ENCODE peak calls at places on chromosome 21, in seven cellular contexts. One of them, this sample, is unnamed.

GRCh38 chr21:41054206-41054605 is 113.8 kb upstream of the BACE2 start:
- DNase-seq in NCI-H345: no peak
- DNase-seq in RKO: no peak
- DNase-seq in osteocyte: no peak
- DNase-seq in stimulated activated CD8-positive, alpha-beta memory T cell treated with anti-CD3 and anti-CD28 coated beads, Interleukin-2, amount 100 ng/mL, for 48 hours: no peak
- DNase-seq in stimulated activated naive CD4-positive, alpha-beta T cell: no peak
- DNase-seq in GM03348: no peak
- DNase-seq in this sample: no peak

GRCh38 chr21:41460578-41461527 is 34.8 kb downstream of the MX1 start:
- DNase-seq in NCI-H345: peak; percentile 42
- DNase-seq in RKO: peak; percentile 67
- DNase-seq in osteocyte: no peak
- DNase-seq in stimulated activated CD8-positive, alpha-beta memory T cell treated with anti-CD3 and anti-CD28 coated beads, Interleukin-2, amount 100 ng/mL, for 48 hours: peak; percentile 29
- DNase-seq in stimulated activated naive CD4-positive, alpha-beta T cell: peak; percentile 14
- DNase-seq in GM03348: peak; percentile 91
- DNase-seq in this sample: peak; percentile 58

GRCh38 chr21:27519357-27519756 is 552.5 kb upstream of the ADAMTS5 start:
- DNase-seq in NCI-H345: no peak
- DNase-seq in RKO: no peak
- DNase-seq in osteocyte: no peak
- DNase-seq in stimulated activated CD8-positive, alpha-beta memory T cell treated with anti-CD3 and anti-CD28 coated beads, Interleukin-2, amount 100 ng/mL, for 48 hours: no peak
- DNase-seq in stimulated activated naive CD4-positive, alpha-beta T cell: no peak
- DNase-seq in GM03348: peak; percentile 37
- DNase-seq in this sample: no peak

GRCh38 chr21:39406065-39406464 is 39.5 kb downstream of the LCA5L start:
- DNase-seq in NCI-H345: no peak
- DNase-seq in RKO: no peak
- DNase-seq in osteocyte: no peak
- DNase-seq in stimulated activated CD8-positive, alpha-beta memory T cell treated with anti-CD3 and anti-CD28 coated beads, Interleukin-2, amount 100 ng/mL, for 48 hours: no peak
- DNase-seq in stimulated activated naive CD4-positive, alpha-beta T cell: no peak
- DNase-seq in GM03348: no peak
- DNase-seq in this sample: no peak

GRCh38 chr21:34745557-34746255 is 76.9 kb downstream of the CLIC6 start:
- DNase-seq in NCI-H345: peak; percentile 79
- DNase-seq in RKO: peak; percentile 88
- DNase-seq in osteocyte: peak; percentile 92
- DNase-seq in stimulated activated CD8-positive, alpha-beta memory T cell treated with anti-CD3 and anti-CD28 coated beads, Interleukin-2, amount 100 ng/mL, for 48 hours: peak; percentile 33
- DNase-seq in stimulated activated naive CD4-positive, alpha-beta T cell: peak; percentile 15
- DNase-seq in GM03348: peak; percentile 91
- DNase-seq in this sample: peak; percentile 49

GRCh38 chr21:46585191-46585953 is 19.5 kb downstream of the S100B start:
- DNase-seq in NCI-H345: peak; percentile 83
- DNase-seq in RKO: no peak
- DNase-seq in osteocyte: no peak
- DNase-seq in stimulated activated CD8-positive, alpha-beta memory T cell treated with anti-CD3 and anti-CD28 coated beads, Interleukin-2, amount 100 ng/mL, for 48 hours: no peak
- DNase-seq in stimulated activated naive CD4-positive, alpha-beta T cell: no peak
- DNase-seq in GM03348: no peak
- DNase-seq in this sample: no peak

GRCh38 chr21:41923641-41924342 is 30.0 kb downstream of the C2CD2 start:
- DNase-seq in NCI-H345: no peak
- DNase-seq in RKO: no peak
- DNase-seq in osteocyte: no peak
- DNase-seq in stimulated activated CD8-positive, alpha-beta memory T cell treated with anti-CD3 and anti-CD28 coated beads, Interleukin-2, amount 100 ng/mL, for 48 hours: no peak
- DNase-seq in stimulated activated naive CD4-positive, alpha-beta T cell: no peak
- DNase-seq in GM03348: peak; percentile 74
- DNase-seq in this sample: no peak

GRCh38 chr21:41873005-41873404 is 6.1 kb downstream of the PRDM15 start:
- DNase-seq in NCI-H345: no peak
- DNase-seq in RKO: no peak
- DNase-seq in osteocyte: no peak
- DNase-seq in stimulated activated CD8-positive, alpha-beta memory T cell treated with anti-CD3 and anti-CD28 coated beads, Interleukin-2, amount 100 ng/mL, for 48 hours: no peak
- DNase-seq in stimulated activated naive CD4-positive, alpha-beta T cell: no peak
- DNase-seq in GM03348: no peak
- DNase-seq in this sample: no peak

GRCh38 chr21:45975017-45975595 is 6.5 kb upstream of the COL6A1 start:
- DNase-seq in NCI-H345: no peak
- DNase-seq in RKO: no peak
- DNase-seq in osteocyte: no peak
- DNase-seq in stimulated activated CD8-positive, alpha-beta memory T cell treated with anti-CD3 and anti-CD28 coated beads, Interleukin-2, amount 100 ng/mL, for 48 hours: no peak
- DNase-seq in stimulated activated naive CD4-positive, alpha-beta T cell: no peak
- DNase-seq in GM03348: peak; percentile 39
- DNase-seq in this sample: no peak

GRCh38 chr21:38766987-38767722 is 38.6 kb upstream of the ETS2 start:
- DNase-seq in NCI-H345: peak; percentile 21
- DNase-seq in RKO: no peak
- DNase-seq in osteocyte: no peak
- DNase-seq in stimulated activated CD8-positive, alpha-beta memory T cell treated with anti-CD3 and anti-CD28 coated beads, Interleukin-2, amount 100 ng/mL, for 48 hours: peak; percentile 49
- DNase-seq in stimulated activated naive CD4-positive, alpha-beta T cell: peak; percentile 76
- DNase-seq in GM03348: no peak
- DNase-seq in this sample: peak; percentile 74

GRCh38 chr21:45502006-45502345 is 40.3 kb downstream of the SLC19A1 start:
- DNase-seq in NCI-H345: no peak
- DNase-seq in RKO: no peak
- DNase-seq in osteocyte: no peak
- DNase-seq in stimulated activated CD8-positive, alpha-beta memory T cell treated with anti-CD3 and anti-CD28 coated beads, Interleukin-2, amount 100 ng/mL, for 48 hours: no peak
- DNase-seq in stimulated activated naive CD4-positive, alpha-beta T cell: no peak
- DNase-seq in GM03348: no peak
- DNase-seq in this sample: no peak

GRCh38 chr21:45263534-45263933 is 24.2 kb downstream of the POFUT2 start:
- DNase-seq in NCI-H345: no peak
- DNase-seq in RKO: no peak
- DNase-seq in osteocyte: peak; percentile 38
- DNase-seq in stimulated activated CD8-positive, alpha-beta memory T cell treated with anti-CD3 and anti-CD28 coated beads, Interleukin-2, amount 100 ng/mL, for 48 hours: no peak
- DNase-seq in stimulated activated naive CD4-positive, alpha-beta T cell: no peak
- DNase-seq in GM03348: no peak
- DNase-seq in this sample: no peak

GRCh38 chr21:41045534-41046268 is 122.3 kb upstream of the BACE2 start:
- DNase-seq in NCI-H345: peak; percentile 94
- DNase-seq in RKO: peak; percentile 5
- DNase-seq in osteocyte: no peak
- DNase-seq in stimulated activated CD8-positive, alpha-beta memory T cell treated with anti-CD3 and anti-CD28 coated beads, Interleukin-2, amount 100 ng/mL, for 48 hours: no peak
- DNase-seq in stimulated activated naive CD4-positive, alpha-beta T cell: no peak
- DNase-seq in GM03348: no peak
- DNase-seq in this sample: no peak

GRCh38 chr21:43624343-43624742 is 34.9 kb downstream of the HSF2BP start:
- DNase-seq in NCI-H345: no peak
- DNase-seq in RKO: no peak
- DNase-seq in osteocyte: no peak
- DNase-seq in stimulated activated CD8-positive, alpha-beta memory T cell treated with anti-CD3 and anti-CD28 coated beads, Interleukin-2, amount 100 ng/mL, for 48 hours: no peak
- DNase-seq in stimulated activated naive CD4-positive, alpha-beta T cell: no peak
- DNase-seq in GM03348: no peak
- DNase-seq in this sample: no peak

This sample was measured in GM18507.